ENCODE peak calls at places on chromosomes 1 and 21, in eight cellular contexts. One of them, this sample, is unnamed.

GRCh38 chr21:17270234-17270633 is 242.6 kb upstream of the CXADR start:
- DNase-seq in T-helper 1 cell: no peak
- DNase-seq in dorsolateral prefrontal cortex: peak
- DNase-seq in left lobe of liver: no peak
- DNase-seq in posterior vena cava: peak
- DNase-seq in activated CD4-positive, alpha-beta T cell treated with anti-CD3 and anti-CD28 coated beads, Interleukin-2, amount 10 ng/mL, durations not matched to agents 7 days and 5 days: no peak
- DNase-seq in activated CD8-positive, alpha-beta memory T cell treated with anti-CD3 and anti-CD28 coated beads, Interleukin-2, amount 50 U/mL, for 48 hours: no peak
- DNase-seq in T-helper 2 cell treated with Interferon-gamma antibody and Interleukin-4, amounts not matched to agents 5 μg/mL and 100 μg/mL, for 36 hours: no peak
- DNase-seq in this sample: peak

GRCh38 chr1:96313216-96313615 is 408.4 kb upstream of the PTBP2 start:
- DNase-seq in T-helper 1 cell: no peak
- DNase-seq in dorsolateral prefrontal cortex: no peak
- DNase-seq in left lobe of liver: no peak
- DNase-seq in posterior vena cava: no peak
- DNase-seq in activated CD4-positive, alpha-beta T cell treated with anti-CD3 and anti-CD28 coated beads, Interleukin-2, amount 10 ng/mL, durations not matched to agents 7 days and 5 days: no peak
- DNase-seq in activated CD8-positive, alpha-beta memory T cell treated with anti-CD3 and anti-CD28 coated beads, Interleukin-2, amount 50 U/mL, for 48 hours: no peak
- DNase-seq in T-helper 2 cell treated with Interferon-gamma antibody and Interleukin-4, amounts not matched to agents 5 μg/mL and 100 μg/mL, for 36 hours: no peak
- DNase-seq in this sample: peak

GRCh38 chr1:243917177-243917862 is 67.3 kb upstream of the AKT3 start:
- DNase-seq in T-helper 1 cell: no peak
- DNase-seq in dorsolateral prefrontal cortex: peak
- DNase-seq in left lobe of liver: no peak
- DNase-seq in posterior vena cava: no peak
- DNase-seq in activated CD4-positive, alpha-beta T cell treated with anti-CD3 and anti-CD28 coated beads, Interleukin-2, amount 10 ng/mL, durations not matched to agents 7 days and 5 days: no peak
- DNase-seq in activated CD8-positive, alpha-beta memory T cell treated with anti-CD3 and anti-CD28 coated beads, Interleukin-2, amount 50 U/mL, for 48 hours: peak
- DNase-seq in T-helper 2 cell treated with Interferon-gamma antibody and Interleukin-4, amounts not matched to agents 5 μg/mL and 100 μg/mL, for 36 hours: no peak
- DNase-seq in this sample: peak

GRCh38 chr1:58812926-58813325 is 29.1 kb upstream of the JUN start:
- DNase-seq in T-helper 1 cell: peak
- DNase-seq in dorsolateral prefrontal cortex: no peak
- DNase-seq in left lobe of liver: no peak
- DNase-seq in posterior vena cava: no peak
- DNase-seq in activated CD4-positive, alpha-beta T cell treated with anti-CD3 and anti-CD28 coated beads, Interleukin-2, amount 10 ng/mL, durations not matched to agents 7 days and 5 days: peak
- DNase-seq in activated CD8-positive, alpha-beta memory T cell treated with anti-CD3 and anti-CD28 coated beads, Interleukin-2, amount 50 U/mL, for 48 hours: no peak
- DNase-seq in T-helper 2 cell treated with Interferon-gamma antibody and Interleukin-4, amounts not matched to agents 5 μg/mL and 100 μg/mL, for 36 hours: no peak
- DNase-seq in this sample: no peak

GRCh38 chr1:78351551-78352216 is 139.1 kb upstream of the PTGFR start:
- DNase-seq in T-helper 1 cell: no peak
- DNase-seq in dorsolateral prefrontal cortex: no peak
- DNase-seq in left lobe of liver: no peak
- DNase-seq in posterior vena cava: no peak
- DNase-seq in activated CD4-positive, alpha-beta T cell treated with anti-CD3 and anti-CD28 coated beads, Interleukin-2, amount 10 ng/mL, durations not matched to agents 7 days and 5 days: no peak
- DNase-seq in activated CD8-positive, alpha-beta memory T cell treated with anti-CD3 and anti-CD28 coated beads, Interleukin-2, amount 50 U/mL, for 48 hours: no peak
- DNase-seq in T-helper 2 cell treated with Interferon-gamma antibody and Interleukin-4, amounts not matched to agents 5 μg/mL and 100 μg/mL, for 36 hours: no peak
- DNase-seq in this sample: no peak

GRCh38 chr1:177927021-177927596 is 42.7 kb downstream of the SEC16B start:
- DNase-seq in T-helper 1 cell: no peak
- DNase-seq in dorsolateral prefrontal cortex: no peak
- DNase-seq in left lobe of liver: no peak
- DNase-seq in posterior vena cava: no peak
- DNase-seq in activated CD4-positive, alpha-beta T cell treated with anti-CD3 and anti-CD28 coated beads, Interleukin-2, amount 10 ng/mL, durations not matched to agents 7 days and 5 days: no peak
- DNase-seq in activated CD8-positive, alpha-beta memory T cell treated with anti-CD3 and anti-CD28 coated beads, Interleukin-2, amount 50 U/mL, for 48 hours: no peak
- DNase-seq in T-helper 2 cell treated with Interferon-gamma antibody and Interleukin-4, amounts not matched to agents 5 μg/mL and 100 μg/mL, for 36 hours: no peak
- DNase-seq in this sample: peak

GRCh38 chr1:218501073-218501612 is 156.0 kb downstream of the TGFB2 start:
- DNase-seq in T-helper 1 cell: no peak
- DNase-seq in dorsolateral prefrontal cortex: no peak
- DNase-seq in left lobe of liver: no peak
- DNase-seq in posterior vena cava: no peak
- DNase-seq in activated CD4-positive, alpha-beta T cell treated with anti-CD3 and anti-CD28 coated beads, Interleukin-2, amount 10 ng/mL, durations not matched to agents 7 days and 5 days: no peak
- DNase-seq in activated CD8-positive, alpha-beta memory T cell treated with anti-CD3 and anti-CD28 coated beads, Interleukin-2, amount 50 U/mL, for 48 hours: no peak
- DNase-seq in T-helper 2 cell treated with Interferon-gamma antibody and Interleukin-4, amounts not matched to agents 5 μg/mL and 100 μg/mL, for 36 hours: no peak
- DNase-seq in this sample: no peak

GRCh38 chr21:43302356-43302700 is 124.6 kb downstream of the SIK1 start:
- DNase-seq in T-helper 1 cell: no peak
- DNase-seq in dorsolateral prefrontal cortex: no peak
- DNase-seq in left lobe of liver: no peak
- DNase-seq in posterior vena cava: no peak
- DNase-seq in activated CD4-positive, alpha-beta T cell treated with anti-CD3 and anti-CD28 coated beads, Interleukin-2, amount 10 ng/mL, durations not matched to agents 7 days and 5 days: no peak
- DNase-seq in activated CD8-positive, alpha-beta memory T cell treated with anti-CD3 and anti-CD28 coated beads, Interleukin-2, amount 50 U/mL, for 48 hours: no peak
- DNase-seq in T-helper 2 cell treated with Interferon-gamma antibody and Interleukin-4, amounts not matched to agents 5 μg/mL and 100 μg/mL, for 36 hours: no peak
- DNase-seq in this sample: no peak

GRCh38 chr1:16122361-16122881 is 33.4 kb downstream of the EPHA2 start:
- DNase-seq in T-helper 1 cell: no peak
- DNase-seq in dorsolateral prefrontal cortex: no peak
- DNase-seq in left lobe of liver: no peak
- DNase-seq in posterior vena cava: no peak
- DNase-seq in activated CD4-positive, alpha-beta T cell treated with anti-CD3 and anti-CD28 coated beads, Interleukin-2, amount 10 ng/mL, durations not matched to agents 7 days and 5 days: no peak
- DNase-seq in activated CD8-positive, alpha-beta memory T cell treated with anti-CD3 and anti-CD28 coated beads, Interleukin-2, amount 50 U/mL, for 48 hours: no peak
- DNase-seq in T-helper 2 cell treated with Interferon-gamma antibody and Interleukin-4, amounts not matched to agents 5 μg/mL and 100 μg/mL, for 36 hours: no peak
- DNase-seq in this sample: peak

GRCh38 chr1:53526451-53527101 is 67.4 kb downstream of the DMRTB1 start:
- DNase-seq in T-helper 1 cell: no peak
- DNase-seq in dorsolateral prefrontal cortex: no peak
- DNase-seq in left lobe of liver: no peak
- DNase-seq in posterior vena cava: peak
- DNase-seq in activated CD4-positive, alpha-beta T cell treated with anti-CD3 and anti-CD28 coated beads, Interleukin-2, amount 10 ng/mL, durations not matched to agents 7 days and 5 days: no peak
- DNase-seq in activated CD8-positive, alpha-beta memory T cell treated with anti-CD3 and anti-CD28 coated beads, Interleukin-2, amount 50 U/mL, for 48 hours: no peak
- DNase-seq in T-helper 2 cell treated with Interferon-gamma antibody and Interleukin-4, amounts not matched to agents 5 μg/mL and 100 μg/mL, for 36 hours: no peak
- DNase-seq in this sample: peak

GRCh38 chr1:55081188-55081904 is 42.0 kb downstream of the PCSK9 start:
- DNase-seq in T-helper 1 cell: no peak
- DNase-seq in dorsolateral prefrontal cortex: no peak
- DNase-seq in left lobe of liver: no peak
- DNase-seq in posterior vena cava: no peak
- DNase-seq in activated CD4-positive, alpha-beta T cell treated with anti-CD3 and anti-CD28 coated beads, Interleukin-2, amount 10 ng/mL, durations not matched to agents 7 days and 5 days: no peak
- DNase-seq in activated CD8-positive, alpha-beta memory T cell treated with anti-CD3 and anti-CD28 coated beads, Interleukin-2, amount 50 U/mL, for 48 hours: no peak
- DNase-seq in T-helper 2 cell treated with Interferon-gamma antibody and Interleukin-4, amounts not matched to agents 5 μg/mL and 100 μg/mL, for 36 hours: no peak
- DNase-seq in this sample: no peak

GRCh38 chr21:31913191-31913608 is 40.4 kb downstream of the HUNK start:
- DNase-seq in T-helper 1 cell: no peak
- DNase-seq in dorsolateral prefrontal cortex: no peak
- DNase-seq in left lobe of liver: no peak
- DNase-seq in posterior vena cava: no peak
- DNase-seq in activated CD4-positive, alpha-beta T cell treated with anti-CD3 and anti-CD28 coated beads, Interleukin-2, amount 10 ng/mL, durations not matched to agents 7 days and 5 days: no peak
- DNase-seq in activated CD8-positive, alpha-beta memory T cell treated with anti-CD3 and anti-CD28 coated beads, Interleukin-2, amount 50 U/mL, for 48 hours: no peak
- DNase-seq in T-helper 2 cell treated with Interferon-gamma antibody and Interleukin-4, amounts not matched to agents 5 μg/mL and 100 μg/mL, for 36 hours: no peak
- DNase-seq in this sample: no peak

GRCh38 chr1:229694053-229694693 is 68.1 kb downstream of the URB2 start:
- DNase-seq in T-helper 1 cell: no peak
- DNase-seq in dorsolateral prefrontal cortex: peak
- DNase-seq in left lobe of liver: no peak
- DNase-seq in posterior vena cava: peak
- DNase-seq in activated CD4-positive, alpha-beta T cell treated with anti-CD3 and anti-CD28 coated beads, Interleukin-2, amount 10 ng/mL, durations not matched to agents 7 days and 5 days: no peak
- DNase-seq in activated CD8-positive, alpha-beta memory T cell treated with anti-CD3 and anti-CD28 coated beads, Interleukin-2, amount 50 U/mL, for 48 hours: no peak
- DNase-seq in T-helper 2 cell treated with Interferon-gamma antibody and Interleukin-4, amounts not matched to agents 5 μg/mL and 100 μg/mL, for 36 hours: no peak
- DNase-seq in this sample: peak

GRCh38 chr1:201714542-201715276 is 114.2 kb upstream of the IPO9 start:
- DNase-seq in T-helper 1 cell: no peak
- DNase-seq in dorsolateral prefrontal cortex: peak
- DNase-seq in left lobe of liver: no peak
- DNase-seq in posterior vena cava: peak
- DNase-seq in activated CD4-positive, alpha-beta T cell treated with anti-CD3 and anti-CD28 coated beads, Interleukin-2, amount 10 ng/mL, durations not matched to agents 7 days and 5 days: no peak
- DNase-seq in activated CD8-positive, alpha-beta memory T cell treated with anti-CD3 and anti-CD28 coated beads, Interleukin-2, amount 50 U/mL, for 48 hours: no peak
- DNase-seq in T-helper 2 cell treated with Interferon-gamma antibody and Interleukin-4, amounts not matched to agents 5 μg/mL and 100 μg/mL, for 36 hours: no peak
- DNase-seq in this sample: peak

GRCh38 chr1:35476099-35476674 is 81.0 kb downstream of the KIAA0319L start:
- DNase-seq in T-helper 1 cell: no peak
- DNase-seq in dorsolateral prefrontal cortex: no peak
- DNase-seq in left lobe of liver: no peak
- DNase-seq in posterior vena cava: no peak
- DNase-seq in activated CD4-positive, alpha-beta T cell treated with anti-CD3 and anti-CD28 coated beads, Interleukin-2, amount 10 ng/mL, durations not matched to agents 7 days and 5 days: no peak
- DNase-seq in activated CD8-positive, alpha-beta memory T cell treated with anti-CD3 and anti-CD28 coated beads, Interleukin-2, amount 50 U/mL, for 48 hours: no peak
- DNase-seq in T-helper 2 cell treated with Interferon-gamma antibody and Interleukin-4, amounts not matched to agents 5 μg/mL and 100 μg/mL, for 36 hours: no peak
- DNase-seq in this sample: peak

GRCh38 chr1:29282135-29282923 is 46.0 kb downstream of the PTPRU start:
- DNase-seq in T-helper 1 cell: no peak
- DNase-seq in dorsolateral prefrontal cortex: no peak
- DNase-seq in left lobe of liver: peak
- DNase-seq in posterior vena cava: no peak
- DNase-seq in activated CD4-positive, alpha-beta T cell treated with anti-CD3 and anti-CD28 coated beads, Interleukin-2, amount 10 ng/mL, durations not matched to agents 7 days and 5 days: no peak
- DNase-seq in activated CD8-positive, alpha-beta memory T cell treated with anti-CD3 and anti-CD28 coated beads, Interleukin-2, amount 50 U/mL, for 48 hours: no peak
- DNase-seq in T-helper 2 cell treated with Interferon-gamma antibody and Interleukin-4, amounts not matched to agents 5 μg/mL and 100 μg/mL, for 36 hours: no peak
- DNase-seq in this sample: peak

GRCh38 chr1:82195245-82195644 is 394.5 kb downstream of the ADGRL2 start:
- DNase-seq in T-helper 1 cell: no peak
- DNase-seq in dorsolateral prefrontal cortex: no peak
- DNase-seq in left lobe of liver: no peak
- DNase-seq in posterior vena cava: no peak
- DNase-seq in activated CD4-positive, alpha-beta T cell treated with anti-CD3 and anti-CD28 coated beads, Interleukin-2, amount 10 ng/mL, durations not matched to agents 7 days and 5 days: no peak
- DNase-seq in activated CD8-positive, alpha-beta memory T cell treated with anti-CD3 and anti-CD28 coated beads, Interleukin-2, amount 50 U/mL, for 48 hours: no peak
- DNase-seq in T-helper 2 cell treated with Interferon-gamma antibody and Interleukin-4, amounts not matched to agents 5 μg/mL and 100 μg/mL, for 36 hours: no peak
- DNase-seq in this sample: no peak

GRCh38 chr1:202283991-202284390 is 57.7 kb downstream of the UBE2T start:
- DNase-seq in T-helper 1 cell: no peak
- DNase-seq in dorsolateral prefrontal cortex: no peak
- DNase-seq in left lobe of liver: no peak
- DNase-seq in posterior vena cava: peak
- DNase-seq in activated CD4-positive, alpha-beta T cell treated with anti-CD3 and anti-CD28 coated beads, Interleukin-2, amount 10 ng/mL, durations not matched to agents 7 days and 5 days: no peak
- DNase-seq in activated CD8-positive, alpha-beta memory T cell treated with anti-CD3 and anti-CD28 coated beads, Interleukin-2, amount 50 U/mL, for 48 hours: no peak
- DNase-seq in T-helper 2 cell treated with Interferon-gamma antibody and Interleukin-4, amounts not matched to agents 5 μg/mL and 100 μg/mL, for 36 hours: no peak
- DNase-seq in this sample: no peak

GRCh38 chr1:53369034-53369750 is 41.3 kb upstream of the LRP8 start:
- DNase-seq in T-helper 1 cell: peak
- DNase-seq in dorsolateral prefrontal cortex: peak
- DNase-seq in left lobe of liver: peak
- DNase-seq in posterior vena cava: peak
- DNase-seq in activated CD4-positive, alpha-beta T cell treated with anti-CD3 and anti-CD28 coated beads, Interleukin-2, amount 10 ng/mL, durations not matched to agents 7 days and 5 days: peak
- DNase-seq in activated CD8-positive, alpha-beta memory T cell treated with anti-CD3 and anti-CD28 coated beads, Interleukin-2, amount 50 U/mL, for 48 hours: peak
- DNase-seq in T-helper 2 cell treated with Interferon-gamma antibody and Interleukin-4, amounts not matched to agents 5 μg/mL and 100 μg/mL, for 36 hours: no peak
- DNase-seq in this sample: no peak

This sample was measured in osteoblast.